ENCODE peak calls at places on chromosomes 11 and 22, in eight cellular contexts. Z, R, P, X, V, T, S and M are unnamed samples. For H3K4me1, the result is how much of the 10 kb centered on the place peaks cover.

GRCh38 chr11:66579017-66579606 is 10.7 kb upstream of the CTSF start:
- DNase-seq in Z (peak), R (peak), P (peak), X (peak), V (peak), T (peak), S (peak), M (peak)

GRCh38 chr11:44568706-44569473 is 3.4 kb downstream of the CD82 start:
- DNase-seq in Z (peak), R (peak), P (peak), X (peak), V (peak), T (no peak), S (peak), M (peak)

GRCh38 chr11:99135508-99135907 is 114.8 kb downstream of the CNTN5 start:
- DNase-seq in Z (no peak), R (no peak), P (no peak), X (no peak), V (no peak), T (no peak), S (no peak), M (no peak)

GRCh38 chr11:2300936-2301630 is 635 bp downstream of the C11orf21 start:
- DNase-seq in Z (no peak), R (no peak), P (peak), X (no peak), V (peak), T (no peak), S (no peak), M (peak)

GRCh38 chr11:46295312-46295995 is 18.0 kb downstream of the CREB3L1 start:
- DNase-seq in Z (peak), R (peak), P (peak), X (peak), V (peak), T (peak), S (peak), M (peak)

GRCh38 chr11:27700351-27701261 is at the start of gene BDNF:
- DNase-seq in Z (no peak), R (peak), P (peak), X (no peak), V (no peak), T (peak), S (no peak), M (peak)

GRCh38 chr22:40348025-40348658 is 1.8 kb downstream of the ADSL start:
- DNase-seq in Z (no peak), R (peak), P (peak), X (peak), V (no peak), T (no peak), S (peak), M (peak)

GRCh38 chr22:35425971-35426800 is 26.2 kb downstream of the MCM5 start:
- DNase-seq in Z (no peak), R (peak), P (no peak), X (no peak), V (no peak), T (no peak), S (no peak), M (peak)

GRCh38 chr11:24093410-24093809 is 403.4 kb upstream of the LUZP2 start:
- DNase-seq in Z (no peak), R (no peak), P (no peak), X (no peak), V (no peak), T (no peak), S (no peak), M (no peak)

GRCh38 chr11:13126430-13126829 is 117.3 kb downstream of the RASSF10 start:
- DNase-seq in Z (no peak), R (peak), P (no peak), X (no peak), V (no peak), T (no peak), S (no peak), M (no peak)

GRCh38 chr11:120805960-120806555 is 217.8 kb upstream of the TBCEL start:
- DNase-seq in Z (no peak), R (no peak), P (no peak), X (no peak), V (no peak), T (no peak), S (no peak), M (no peak)

GRCh38 chr22:31995807-31996206 is 47.3 kb upstream of the SLC5A1 start:
- DNase-seq in Z (no peak), R (no peak), P (no peak), X (no peak), V (no peak), T (no peak), S (no peak), M (no peak)

DNA sequence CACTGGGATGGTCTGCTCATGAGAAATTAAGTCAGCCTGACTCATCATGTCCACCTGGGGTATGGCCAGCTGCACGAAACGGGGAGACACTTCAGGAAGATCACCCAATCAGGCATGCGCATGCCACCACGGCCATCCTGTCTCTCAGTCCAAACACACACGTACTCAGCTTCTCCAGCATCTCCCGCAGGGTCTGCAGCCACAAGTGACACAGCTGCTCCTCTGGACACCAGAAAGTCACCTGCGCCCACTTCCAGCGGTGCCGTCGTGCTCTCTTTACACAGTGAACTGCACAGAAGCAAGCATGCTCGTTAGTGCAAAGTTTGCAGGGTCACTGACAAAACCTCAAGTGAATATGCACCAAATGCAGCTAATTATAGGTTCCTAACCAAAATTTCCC is 18.1 kb downstream of the CERK start:
- DNase-seq in Z (no peak), R (no peak), P (no peak), X (no peak), V (no peak), T (no peak), S (no peak), M (peak)
- H3K4me1 ChIP-seq in Z (under half), R (under half), P (under half), X (under half), V (under half), T (under half), S (under half), M (under half)

GRCh38 chr22:19722175-19722914 is 994 bp upstream of the GP1BB start:
- DNase-seq in Z (peak), R (no peak), P (no peak), X (no peak), V (no peak), T (no peak), S (no peak), M (peak)

GRCh38 chr22:19723165-19723989 is at the start of gene GP1BB:
- DNase-seq in Z (peak), R (no peak), P (no peak), X (no peak), V (no peak), T (no peak), S (no peak), M (peak)

GRCh38 chr22:19722915-19723164 is 499 bp upstream of the GP1BB start:
- DNase-seq in Z (no peak), R (no peak), P (no peak), X (no peak), V (no peak), T (no peak), S (no peak), M (peak)

GRCh38 chr22:19724927-19725661 is 1.8 kb downstream of the GP1BB start:
- DNase-seq in Z (no peak), R (no peak), P (no peak), X (no peak), V (no peak), T (no peak), S (no peak), M (no peak)

DNA sequence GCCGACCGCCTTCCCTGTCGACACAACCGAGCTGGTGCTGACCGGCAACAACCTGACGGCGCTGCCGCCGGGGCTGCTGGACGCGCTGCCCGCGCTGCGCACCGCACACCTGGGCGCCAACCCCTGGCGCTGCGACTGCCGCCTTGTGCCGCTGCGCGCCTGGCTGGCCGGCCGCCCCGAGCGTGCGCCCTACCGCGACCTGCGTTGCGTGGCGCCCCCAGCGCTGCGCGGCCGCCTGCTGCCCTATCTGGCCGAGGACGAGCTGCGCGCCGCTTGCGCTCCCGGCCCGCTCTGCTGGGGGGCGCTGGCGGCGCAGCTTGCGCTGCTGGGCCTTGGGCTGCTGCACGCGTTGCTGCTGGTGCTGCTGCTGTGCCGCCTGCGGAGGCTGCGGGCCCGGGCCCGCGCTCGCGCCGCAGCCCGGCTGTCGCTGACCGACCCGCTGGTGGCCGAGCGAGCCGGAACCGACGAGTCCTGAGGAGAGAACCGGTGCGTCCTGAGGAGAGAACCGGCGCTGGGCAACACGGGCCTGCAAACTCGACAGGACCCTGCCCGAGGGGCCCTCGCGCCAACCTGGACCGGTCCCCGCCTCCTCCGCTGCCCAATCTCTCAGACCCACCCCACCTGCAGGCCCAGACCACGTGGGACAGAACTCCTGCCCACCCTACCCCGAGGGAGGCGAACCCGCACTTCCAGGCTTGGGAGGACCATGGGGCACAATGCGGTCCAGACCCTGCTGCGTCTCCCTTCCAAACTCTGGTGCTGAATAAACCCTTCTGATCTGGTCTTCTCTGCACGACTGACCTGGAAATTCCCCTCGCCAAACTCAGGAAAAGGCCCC is 870 bp downstream of the GP1BB start:
- DNase-seq in Z (peak), R (no peak), P (no peak), X (no peak), V (no peak), T (peak), S (no peak), M (no peak)
- H3K4me3 ChIP-seq in Z (peak), R (no peak), P (peak), X (no peak), V (peak), T (peak), S (peak), M (no peak)

GRCh38 chr11:60987577-60988277 is 16.2 kb downstream of the CD6 start:
- DNase-seq in Z (no peak), R (no peak), P (no peak), X (no peak), V (no peak), T (no peak), S (no peak), M (no peak)

GRCh38 chr11:60984616-60985015 is 13.1 kb downstream of the CD6 start:
- DNase-seq in Z (no peak), R (no peak), P (no peak), X (no peak), V (no peak), T (no peak), S (no peak), M (no peak)

GRCh38 chr11:60985501-60985900 is 14.0 kb downstream of the CD6 start:
- DNase-seq in Z (no peak), R (no peak), P (no peak), X (no peak), V (no peak), T (no peak), S (no peak), M (no peak)

GRCh38 chr11:60984149-60984548 is 12.7 kb downstream of the CD6 start:
- DNase-seq in Z (no peak), R (no peak), P (no peak), X (no peak), V (no peak), T (no peak), S (no peak), M (no peak)

GRCh38 chr11:60985991-60986915 is 14.8 kb downstream of the CD6 start:
- DNase-seq in Z (no peak), R (peak), P (no peak), X (peak), V (peak), T (no peak), S (peak), M (no peak)
- H3K27ac ChIP-seq in Z (peak), R (no peak), P (no peak), X (peak), V (no peak), T (no peak), S (peak), M (no peak)

GRCh38 chr11:102794382-102794781 is 3.6 kb downstream of the MMP1 start:
- DNase-seq in Z (no peak), R (no peak), P (no peak), X (no peak), V (no peak), T (no peak), S (no peak), M (no peak)

GRCh38 chr11:102788334-102789035 is 8.1 kb upstream of the MMP10 start:
- DNase-seq in Z (no peak), R (no peak), P (no peak), X (no peak), V (no peak), T (no peak), S (no peak), M (no peak)

GRCh38 chr11:102793677-102794290 is 4.2 kb downstream of the MMP1 start:
- DNase-seq in Z (no peak), R (no peak), P (no peak), X (no peak), V (no peak), T (no peak), S (no peak), M (no peak)

GRCh38 chr11:102792604-102793003 is 5.4 kb downstream of the MMP1 start:
- DNase-seq in Z (no peak), R (no peak), P (no peak), X (no peak), V (no peak), T (no peak), S (no peak), M (no peak)

DNA sequence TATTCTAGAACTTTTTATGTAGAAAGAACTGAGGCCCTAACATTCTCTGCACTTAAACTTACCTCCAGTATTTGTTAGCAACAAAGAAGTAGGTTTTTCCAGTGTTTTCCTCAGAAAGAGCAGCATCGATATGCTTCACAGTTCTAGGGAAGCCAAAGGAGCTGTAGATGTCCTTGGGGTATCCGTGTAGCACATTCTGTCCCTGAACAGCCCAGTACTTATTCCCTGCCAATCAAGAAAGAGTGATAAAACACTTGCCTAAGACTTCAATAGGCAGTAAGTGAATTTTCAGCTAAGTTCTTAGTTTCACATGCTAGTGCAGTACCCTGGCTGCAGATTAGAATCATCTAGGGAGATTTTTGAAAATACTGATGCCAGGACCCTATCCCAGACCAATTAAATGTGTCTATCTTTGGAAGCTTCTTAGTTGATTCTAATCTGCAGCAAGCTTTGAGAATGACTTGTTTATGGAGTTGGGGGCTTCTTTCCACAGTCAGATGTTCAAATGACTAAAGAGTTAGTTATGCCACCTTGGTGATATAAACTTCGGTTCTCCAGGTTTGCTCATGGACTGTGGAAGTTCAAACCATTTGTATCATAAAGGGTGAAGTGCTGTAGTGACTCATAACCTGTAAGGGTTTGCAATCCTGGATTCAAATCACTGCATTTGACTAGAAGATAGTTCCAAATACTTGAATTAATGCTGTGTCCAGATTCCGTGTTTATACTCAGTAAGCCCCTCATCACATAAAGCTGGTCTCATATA is 6.5 kb downstream of the MMP1 start:
- DNase-seq in Z (no peak), R (no peak), P (no peak), X (no peak), V (no peak), T (no peak), S (no peak), M (no peak)
- H3K4me1 ChIP-seq in Z (under half), R (under half), P (under half), X (under half), V (under half), T (under half), S (under half), M (under half)

GRCh38 chr11:75563978-75564552 is 2.0 kb downstream of the SERPINH1 start:
- DNase-seq in Z (peak), R (peak), P (peak), X (no peak), V (no peak), T (peak), S (no peak), M (peak)
- H3K4me3 ChIP-seq in Z (peak), R (peak), P (peak), X (no peak), V (peak), T (peak), S (no peak), M (peak)

GRCh38 chr22:20559174-20559760 is 51.9 kb downstream of the MED15 start:
- DNase-seq in Z (no peak), R (no peak), P (no peak), X (no peak), V (no peak), T (no peak), S (no peak), M (no peak)
- H3K27ac ChIP-seq in Z (no peak), R (no peak), P (no peak), X (no peak), V (no peak), T (no peak), S (no peak), M (no peak)

GRCh38 chr11:119716475-119717057 is 12.4 kb downstream of the NECTIN1 start:
- DNase-seq in Z (no peak), R (peak), P (no peak), X (no peak), V (no peak), T (no peak), S (no peak), M (no peak)
- H3K4me1 ChIP-seq in Z (under half), R (under half), P (under half), X (under half), V (under half), T (half or more), S (under half), M (under half)

GRCh38 chr11:128516467-128516778 is 70.9 kb downstream of the ETS1 start:
- DNase-seq in Z (no peak), R (no peak), P (no peak), X (no peak), V (no peak), T (no peak), S (no peak), M (no peak)
- H3K4me3 ChIP-seq in Z (peak), R (peak), P (no peak), X (peak), V (peak), T (no peak), S (peak), M (peak)